ENCODE peak calls at places on chromosomes 6 and 20, in four cellular contexts. One of them, this sample, is unnamed.

GRCh38 chr6:33280539-33280938 is 3.6 kb downstream of the B3GALT4 start:
- DNase-seq in RCC 7860: no peak
- DNase-seq in lower leg skin: no peak
- DNase-seq in AG04450: no peak
- DNase-seq in this sample: no peak

GRCh38 chr6:169960891-169961611 is 209.6 kb downstream of the ERMARD start:
- DNase-seq in AG04450: no peak
- DNase-seq in lower leg skin: no peak
- DNase-seq in RCC 7860: no peak
- DNase-seq in this sample: no peak

GRCh38 chr20:4916991-4917881 is 84.1 kb downstream of the SLC23A2 start:
- DNase-seq in lower leg skin: no peak
- DNase-seq in RCC 7860: no peak
- DNase-seq in AG04450: no peak
- DNase-seq in this sample: no peak

GRCh38 chr6:57324538-57324937 is 7.1 kb downstream of the PRIM2 start:
- DNase-seq in RCC 7860: peak
- DNase-seq in AG04450: no peak
- DNase-seq in lower leg skin: no peak
- DNase-seq in this sample: no peak

GRCh38 chr6:7879980-7880717 is 30.4 kb downstream of the TXNDC5 start:
- DNase-seq in lower leg skin: no peak
- DNase-seq in RCC 7860: no peak
- DNase-seq in AG04450: no peak
- DNase-seq in this sample: no peak

GRCh38 chr6:43644940-43645612 is at the start of gene RSPH9:
- DNase-seq in RCC 7860: no peak
- DNase-seq in lower leg skin: no peak
- DNase-seq in AG04450: no peak
- DNase-seq in this sample: no peak

GRCh38 chr20:2709205-2709981 is 16.8 kb downstream of the EBF4 start:
- DNase-seq in lower leg skin: no peak
- DNase-seq in AG04450: no peak
- DNase-seq in RCC 7860: no peak
- DNase-seq in this sample: no peak

GRCh38 chr20:18734525-18735189 is 78.9 kb upstream of the SCP2D1 start:
- DNase-seq in RCC 7860: no peak
- DNase-seq in AG04450: no peak
- DNase-seq in lower leg skin: no peak
- DNase-seq in this sample: no peak

GRCh38 chr6:112037783-112038216 is 16.1 kb upstream of the CCN6 start:
- DNase-seq in lower leg skin: peak
- DNase-seq in AG04450: peak
- DNase-seq in RCC 7860: peak
- DNase-seq in this sample: peak

GRCh38 chr6:102764317-102764716 is 1370.8 kb downstream of the GRIK2 start:
- DNase-seq in RCC 7860: no peak
- DNase-seq in AG04450: no peak
- DNase-seq in lower leg skin: no peak
- DNase-seq in this sample: no peak

GRCh38 chr6:6494677-6495076 is 93.8 kb upstream of the LY86 start:
- DNase-seq in lower leg skin: no peak
- DNase-seq in AG04450: no peak
- DNase-seq in RCC 7860: no peak
- DNase-seq in this sample: peak

GRCh38 chr20:48787861-48788375 is 39.9 kb downstream of the PREX1 start:
- DNase-seq in RCC 7860: no peak
- DNase-seq in lower leg skin: peak
- DNase-seq in AG04450: no peak
- DNase-seq in this sample: no peak

GRCh38 chr6:7200598-7201443 is 93.1 kb downstream of the RREB1 start:
- DNase-seq in RCC 7860: no peak
- DNase-seq in lower leg skin: peak
- DNase-seq in AG04450: no peak
- DNase-seq in this sample: no peak

GRCh38 chr20:6489361-6490154 is 277.9 kb upstream of the BMP2 start:
- DNase-seq in AG04450: no peak
- DNase-seq in lower leg skin: no peak
- DNase-seq in RCC 7860: no peak
- DNase-seq in this sample: no peak

GRCh38 chr6:155381856-155382690 is 67.8 kb upstream of the TFB1M start:
- DNase-seq in AG04450: peak
- DNase-seq in RCC 7860: peak
- DNase-seq in lower leg skin: no peak
- DNase-seq in this sample: no peak

GRCh38 chr6:10838794-10839333 is 525 bp upstream of the MAK start:
- DNase-seq in RCC 7860: no peak
- DNase-seq in AG04450: no peak
- DNase-seq in lower leg skin: no peak
- DNase-seq in this sample: no peak

GRCh38 chr20:59764037-59764436 is 159.7 kb downstream of the PHACTR3 start:
- DNase-seq in AG04450: no peak
- DNase-seq in lower leg skin: no peak
- DNase-seq in RCC 7860: no peak
- DNase-seq in this sample: no peak

GRCh38 chr20:58524814-58525213 is 9.6 kb upstream of the APCDD1L start:
- DNase-seq in AG04450: peak
- DNase-seq in RCC 7860: peak
- DNase-seq in lower leg skin: no peak
- DNase-seq in this sample: no peak